ENCODE peak calls at places on chromosomes 5 and 9, in six cellular contexts. V is epithelial cell of esophagus, M is RWPE2, Q is stomach, S is astrocyte, R is WTC11. O is an unnamed sample.

GRCh38 chr9:126860757-126861466 is 473 bp downstream of the ZBTB34 start:
- DNase-seq in Q (peak), M (no peak), R (peak), V (peak), S (no peak), O (no peak)

GRCh38 chr9:27117489-27118135 is 8.6 kb downstream of the TEK start:
- DNase-seq in R (no peak), S (peak), M (peak), Q (peak), V (peak), O (no peak)

GRCh38 chr9:77092536-77092935 is 73.1 kb downstream of the FOXB2 start:
- DNase-seq in S (peak), R (no peak), M (no peak), V (no peak), Q (no peak), O (no peak)

GRCh38 chr5:123720339-123720738 is 208.4 kb downstream of the CSNK1G3 start:
- DNase-seq in M (no peak), R (no peak), V (no peak), Q (no peak), S (no peak), O (no peak)

GRCh38 chr5:22649076-22649475 is 204.1 kb downstream of the CDH12 start:
- DNase-seq in V (peak), Q (peak), S (no peak), R (no peak), M (peak), O (no peak)

GRCh38 chr9:109467936-109468335 is 30.2 kb downstream of the PTPN3 start:
- DNase-seq in V (peak), R (no peak), S (no peak), Q (no peak), M (no peak), O (no peak)

GRCh38 chr5:169422087-169422486 is 121.1 kb upstream of the SLIT3 start:
- DNase-seq in M (no peak), S (no peak), R (no peak), V (no peak), Q (no peak), O (no peak)

GRCh38 chr9:34384368-34385165 is 7.9 kb upstream of the MYORG start:
- DNase-seq in Q (no peak), S (no peak), M (no peak), R (no peak), V (no peak), O (no peak)

GRCh38 chr5:87151547-87151946 is 116.1 kb upstream of the RASA1 start:
- DNase-seq in M (no peak), R (no peak), Q (no peak), S (peak), V (peak), O (no peak)

GRCh38 chr5:54563083-54563761 is 45.7 kb downstream of the SNX18 start:
- DNase-seq in S (no peak), Q (no peak), M (no peak), R (no peak), V (peak), O (no peak)

GRCh38 chr5:132176987-132177386 is 50.7 kb downstream of the P4HA2 start:
- DNase-seq in S (no peak), R (no peak), Q (no peak), V (no peak), M (no peak), O (no peak)

GRCh38 chr5:58545912-58546311 is 37.0 kb upstream of the RAB3C start:
- DNase-seq in V (peak), S (no peak), Q (no peak), M (no peak), R (no peak), O (no peak)

GRCh38 chr9:38025166-38025565 is 43.9 kb downstream of the SHB start:
- DNase-seq in S (no peak), V (no peak), M (no peak), Q (no peak), R (no peak), O (no peak)
- TF ChIP-seq CTCF in S (no peak), V (no peak), M (peak), Q (no peak), R (no peak), O (no peak)

DNA sequence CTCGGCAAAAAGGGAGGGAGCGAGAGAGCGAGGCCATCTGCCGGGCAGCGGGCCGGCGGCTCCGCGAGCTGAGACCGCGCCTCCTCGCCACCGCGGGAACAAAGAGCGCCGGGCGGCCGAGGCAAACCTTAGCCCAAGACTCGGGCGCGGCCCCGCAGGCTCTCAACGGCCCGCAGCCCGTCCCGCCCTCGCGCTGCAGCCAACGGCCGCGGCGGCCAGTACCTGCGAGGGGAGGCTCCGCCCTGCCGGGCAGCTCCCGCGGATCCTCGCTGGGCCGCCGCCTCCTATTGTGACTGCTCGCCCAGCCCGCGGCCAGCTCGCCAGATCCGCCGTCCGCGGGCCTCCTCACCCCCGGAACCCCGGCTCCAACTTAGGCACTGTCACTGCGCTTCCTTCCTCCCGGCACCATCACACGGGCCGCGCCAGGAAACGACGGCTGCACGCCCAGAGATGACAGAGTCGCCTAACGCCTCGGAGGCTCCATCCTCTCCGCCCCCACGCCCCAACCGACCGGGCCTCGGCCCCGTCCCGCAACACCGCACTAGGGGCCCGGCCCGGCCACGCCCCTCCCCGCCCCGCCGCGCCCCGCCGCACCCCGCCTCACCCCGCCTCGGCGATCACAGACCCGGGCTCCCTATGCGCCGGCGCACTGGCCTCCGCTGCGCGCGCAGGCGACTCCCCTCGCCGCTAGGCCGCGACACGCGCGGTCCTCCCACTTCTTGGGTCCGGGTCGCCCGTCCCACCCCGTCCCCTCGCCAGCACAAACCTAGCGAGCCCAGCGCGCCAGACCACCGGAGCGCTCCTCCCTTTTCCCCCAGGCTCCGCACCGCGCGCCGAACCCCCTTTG is 486 bp upstream of the RNF38 start:
- DNase-seq in Q (peak), V (peak), R (peak), M (peak), S (peak), O (peak)
- TF ChIP-seq CTCF in Q (no peak), V (no peak), R (no peak), M (no peak), S (no peak), O (no peak)

GRCh38 chr9:35733109-35733541 is 659 bp downstream of the CREB3 start:
- DNase-seq in M (no peak), Q (no peak), S (peak), R (peak), V (peak), O (no peak)
- TF ChIP-seq CTCF in M (peak), Q (no peak), S (no peak), R (no peak), V (peak), O (peak)

GRCh38 chr5:112682621-112683061 is 55.0 kb upstream of the APC start:
- DNase-seq in S (peak), R (no peak), V (no peak), M (no peak), Q (no peak), O (no peak)
- TF ChIP-seq CTCF in S (no peak), R (no peak), V (no peak), M (no peak), Q (no peak), O (no peak)

GRCh38 chr5:148776780-148777179 is 49.6 kb upstream of the ADRB2 start:
- DNase-seq in R (no peak), V (peak), M (peak), S (peak), Q (peak), O (no peak)
- TF ChIP-seq CTCF in R (no peak), V (no peak), M (no peak), S (no peak), Q (no peak), O (no peak)

GRCh38 chr9:98207606-98208005 is 15.2 kb upstream of the CORO2A start:
- DNase-seq in M (no peak), Q (no peak), S (no peak), R (no peak), V (no peak), O (no peak)
- TF ChIP-seq CTCF in M (no peak), Q (no peak), S (no peak), R (no peak), V (no peak), O (no peak)

GRCh38 chr9:105251733-105252404 is 7.4 kb downstream of the SLC44A1 start:
- DNase-seq in V (no peak), Q (no peak), M (no peak), R (no peak), S (no peak), O (no peak)
- TF ChIP-seq CTCF in V (no peak), Q (no peak), M (no peak), R (no peak), S (no peak), O (peak)

GRCh38 chr5:6572086-6572824 is 60.6 kb downstream of the NSUN2 start:
- DNase-seq in M (no peak), S (no peak), V (no peak), Q (no peak), R (no peak), O (no peak)

GRCh38 chr5:6574537-6574936 is 58.3 kb downstream of the NSUN2 start:
- DNase-seq in S (no peak), Q (no peak), V (no peak), M (no peak), R (no peak), O (no peak)

GRCh38 chr5:6574111-6574510 is 58.7 kb downstream of the NSUN2 start:
- DNase-seq in Q (no peak), V (no peak), M (no peak), R (no peak), S (no peak), O (no peak)

GRCh38 chr5:6572825-6573380 is 59.9 kb downstream of the NSUN2 start:
- DNase-seq in Q (no peak), R (no peak), V (no peak), S (no peak), M (no peak), O (no peak)

DNA sequence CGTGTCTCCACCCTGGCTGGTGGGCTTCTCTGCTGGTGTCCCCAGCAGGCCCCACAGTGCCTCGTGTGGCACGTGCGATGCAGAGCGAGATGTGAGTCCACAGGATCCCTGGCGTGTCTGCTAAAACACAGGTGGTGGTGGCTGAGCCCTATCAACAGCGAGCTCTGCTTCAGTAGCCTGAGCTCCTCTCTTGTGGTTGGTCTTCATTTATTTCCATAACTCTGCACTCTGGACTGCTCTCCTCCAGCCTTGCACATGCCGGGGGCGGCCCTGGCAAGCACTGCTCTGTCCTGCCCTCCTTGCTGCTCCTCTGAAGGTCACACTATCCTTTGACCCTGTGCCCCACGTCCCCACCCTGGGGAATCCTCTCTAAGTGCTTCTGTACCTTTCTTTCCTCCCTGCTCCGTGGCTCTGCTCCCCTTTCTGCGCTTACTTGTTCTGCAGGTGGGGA is 59.2 kb downstream of the NSUN2 start:
- DNase-seq in M (no peak), S (no peak), R (no peak), Q (no peak), V (no peak), O (no peak)
- TF ChIP-seq CTCF in M (no peak), S (no peak), R (no peak), Q (no peak), V (no peak), O (no peak)

GRCh38 chr9:36113999-36114398 is 22.5 kb upstream of the GLIPR2 start:
- DNase-seq in R (no peak), S (no peak), V (no peak), M (no peak), Q (no peak), O (no peak)

GRCh38 chr9:36112516-36112915 is 24.0 kb upstream of the GLIPR2 start:
- DNase-seq in S (no peak), V (no peak), Q (no peak), R (no peak), M (no peak), O (no peak)

GRCh38 chr9:36110434-36110833 is 26.1 kb upstream of the GLIPR2 start:
- DNase-seq in Q (no peak), S (no peak), V (peak), R (no peak), M (no peak), O (no peak)
- TF ChIP-seq CTCF in Q (no peak), S (no peak), V (peak), R (no peak), M (peak), O (peak)